ENCODE peak calls at places on chromosomes 12 and 14, in seven cellular contexts. F, G, C, K, U, B and V are unnamed samples.

GRCh38 chr12:104635944-104636343 is 179.2 kb downstream of the CHST11 start:
- DNase-seq in F (no peak), G (no peak), C (no peak), K (no peak), U (no peak), B (no peak), V (no peak)

GRCh38 chr12:132046561-132046960 is 96.8 kb downstream of the EP400 start:
- DNase-seq in F (no peak), G (no peak), C (no peak), K (no peak), U (no peak), B (peak), V (no peak)

GRCh38 chr14:30988509-30988908 is 36.9 kb upstream of the AP4S1 start:
- DNase-seq in F (no peak), G (no peak), C (no peak), K (no peak), U (no peak), B (no peak), V (no peak)

GRCh38 chr14:73829526-73830431 is 21.9 kb upstream of the PTGR2 start:
- DNase-seq in F (no peak), G (no peak), C (no peak), K (peak), U (peak), B (no peak), V (no peak)

GRCh38 chr12:106681210-106681609 is 93.3 kb upstream of the RIC8B start:
- DNase-seq in F (no peak), G (no peak), C (no peak), K (no peak), U (no peak), B (no peak), V (no peak)

GRCh38 chr12:49358548-49359141 is 8.6 kb upstream of the SPATS2 start:
- DNase-seq in F (peak), G (no peak), C (peak), K (peak), U (no peak), B (no peak), V (peak)

GRCh38 chr12:22700126-22700525 is 75.2 kb downstream of the ETNK1 start:
- DNase-seq in F (no peak), G (no peak), C (no peak), K (no peak), U (no peak), B (peak), V (no peak)

GRCh38 chr12:11652351-11653040 is 3.0 kb downstream of the ETV6 start:
- DNase-seq in F (no peak), G (peak), C (no peak), K (no peak), U (peak), B (no peak), V (no peak)

GRCh38 chr12:126493366-126494108 is 1428.3 kb downstream of the AACS start:
- DNase-seq in F (no peak), G (no peak), C (no peak), K (no peak), U (no peak), B (no peak), V (no peak)

GRCh38 chr12:125065021-125065752 is at the start of gene AACS:
- DNase-seq in F (peak), G (peak), C (peak), K (peak), U (no peak), B (no peak), V (peak)

GRCh38 chr12:13000935-13001724 is 1.1 kb upstream of the HEBP1 start:
- DNase-seq in F (peak), G (peak), C (peak), K (peak), U (no peak), B (no peak), V (peak)

GRCh38 chr14:38079886-38080285 is 127.8 kb upstream of the SSTR1 start:
- DNase-seq in F (no peak), G (no peak), C (no peak), K (no peak), U (no peak), B (no peak), V (no peak)

GRCh38 chr14:101151226-101151929 is 247.9 kb upstream of the RTL1 start:
- DNase-seq in F (no peak), G (no peak), C (peak), K (no peak), U (no peak), B (no peak), V (no peak)

GRCh38 chr14:87698496-87698895 is 294.5 kb downstream of the GALC start:
- DNase-seq in F (no peak), G (no peak), C (no peak), K (no peak), U (no peak), B (no peak), V (peak)

GRCh38 chr12:113474635-113475436 is 3.2 kb upstream of the LHX5 start:
- DNase-seq in F (no peak), G (no peak), C (no peak), K (no peak), U (no peak), B (no peak), V (no peak)

GRCh38 chr14:26709019-26709418 is 111.2 kb upstream of the NOVA1 start:
- DNase-seq in F (no peak), G (no peak), C (peak), K (peak), U (no peak), B (peak), V (no peak)